ENCODE peak calls at places on chromosome 3, in seven cellular contexts. D is naive thymus-derived CD4-positive, alpha-beta T cell; Z is lower lobe of right lung; L is uterus; W is tibial artery; K is body of pancreas; Q is keratinocyte. Y is an unnamed sample.

GRCh38 chr3:50515565-50516047 is 12.2 kb upstream of the CACNA2D2 start:
- DNase-seq in Q (no peak), L (peak; percentile 31), D (no peak), K (no peak), W (no peak), Z (peak; percentile 61), Y (peak; percentile 40)

GRCh38 chr3:4394048-4394447 is 73.0 kb downstream of the SUMF1 start:
- DNase-seq in Z (no peak), L (no peak), D (no peak), Q (no peak), W (no peak), K (peak; percentile 16), Y (no peak)

GRCh38 chr3:114770874-114771273 is 376.2 kb downstream of the ZBTB20 start:
- DNase-seq in W (no peak), K (no peak), L (no peak), Z (no peak), Q (no peak), D (no peak), Y (no peak)

GRCh38 chr3:161649900-161650484 is 153.4 kb downstream of the OTOL1 start:
- DNase-seq in W (no peak), Q (no peak), Z (no peak), K (no peak), D (no peak), L (no peak), Y (no peak)

GRCh38 chr3:50269977-50270413 is 1.0 kb downstream of the SEMA3B start:
- DNase-seq in D (no peak), Q (no peak), W (no peak), K (no peak), Z (no peak), L (peak; percentile 23), Y (no peak)

GRCh38 chr3:54202651-54203248 is 80.4 kb downstream of the CACNA2D3 start:
- DNase-seq in K (no peak), W (no peak), Z (no peak), Q (no peak), L (no peak), D (no peak), Y (no peak)

GRCh38 chr3:180680097-180680430 is 775 bp upstream of the CCDC39 start:
- DNase-seq in L (no peak), K (peak; percentile 60), W (no peak), D (no peak), Q (no peak), Z (no peak), Y (no peak)

GRCh38 chr3:179336345-179336929 is 11.1 kb upstream of the MFN1 start:
- DNase-seq in Z (no peak), L (no peak), Q (no peak), D (no peak), K (no peak), W (no peak), Y (no peak)

GRCh38 chr3:127573916-127574315 is 16.6 kb downstream of the TPRA1 start:
- DNase-seq in D (no peak), L (no peak), Z (no peak), Q (no peak), K (no peak), W (no peak), Y (no peak)

GRCh38 chr3:194259982-194260856 is 90.9 kb downstream of the CPN2 start:
- DNase-seq in Z (no peak), D (no peak), W (no peak), L (no peak), K (peak; percentile 7), Q (no peak), Y (no peak)

GRCh38 chr3:130242850-130243569 is 102.5 kb upstream of the COL6A5 start:
- DNase-seq in L (no peak), Z (no peak), Q (no peak), D (no peak), W (no peak), K (no peak), Y (no peak)

GRCh38 chr3:146133436-146133835 is 27.5 kb downstream of the PLOD2 start:
- DNase-seq in L (no peak), D (no peak), Q (no peak), Z (no peak), W (no peak), K (no peak), Y (no peak)

GRCh38 chr3:195154793-195155535 is 116.0 kb downstream of the XXYLT1 start:
- DNase-seq in K (peak; percentile 86), W (peak; percentile 73), Z (peak; percentile 90), D (no peak), Q (no peak), L (peak; percentile 91), Y (peak; percentile 91)

GRCh38 chr3:98731720-98732238 is 31.4 kb upstream of the ST3GAL6 start:
- DNase-seq in W (no peak), Q (no peak), K (no peak), L (no peak), Z (no peak), D (no peak), Y (no peak)

GRCh38 chr3:43915546-43915945 is 224.8 kb downstream of the ABHD5 start:
- DNase-seq in K (no peak), Q (no peak), L (no peak), Z (no peak), W (no peak), D (no peak), Y (no peak)

GRCh38 chr3:52092891-52093290 is 36.5 kb upstream of the DUSP7 start:
- DNase-seq in D (no peak), W (no peak), K (no peak), L (no peak), Q (no peak), Z (peak; percentile 26), Y (peak; percentile 25)

GRCh38 chr3:62316525-62316924 is 56.8 kb downstream of the FEZF2 start:
- DNase-seq in W (no peak), L (no peak), Z (no peak), D (no peak), K (no peak), Q (no peak), Y (no peak)

GRCh38 chr3:81170298-81170697 is 591.1 kb downstream of the GBE1 start:
- DNase-seq in Q (no peak), D (no peak), L (no peak), W (no peak), Z (no peak), K (no peak), Y (no peak)
- H3K4me1 ChIP-seq in Q (no peaks in the 10 kb centered on the region), D (no peaks in the 10 kb centered on the region), L (no peaks in the 10 kb centered on the region), W (no peaks in the 10 kb centered on the region), Z (no peaks in the 10 kb centered on the region), K (no peaks in the 10 kb centered on the region), Y (no peaks in the 10 kb centered on the region)

DNA sequence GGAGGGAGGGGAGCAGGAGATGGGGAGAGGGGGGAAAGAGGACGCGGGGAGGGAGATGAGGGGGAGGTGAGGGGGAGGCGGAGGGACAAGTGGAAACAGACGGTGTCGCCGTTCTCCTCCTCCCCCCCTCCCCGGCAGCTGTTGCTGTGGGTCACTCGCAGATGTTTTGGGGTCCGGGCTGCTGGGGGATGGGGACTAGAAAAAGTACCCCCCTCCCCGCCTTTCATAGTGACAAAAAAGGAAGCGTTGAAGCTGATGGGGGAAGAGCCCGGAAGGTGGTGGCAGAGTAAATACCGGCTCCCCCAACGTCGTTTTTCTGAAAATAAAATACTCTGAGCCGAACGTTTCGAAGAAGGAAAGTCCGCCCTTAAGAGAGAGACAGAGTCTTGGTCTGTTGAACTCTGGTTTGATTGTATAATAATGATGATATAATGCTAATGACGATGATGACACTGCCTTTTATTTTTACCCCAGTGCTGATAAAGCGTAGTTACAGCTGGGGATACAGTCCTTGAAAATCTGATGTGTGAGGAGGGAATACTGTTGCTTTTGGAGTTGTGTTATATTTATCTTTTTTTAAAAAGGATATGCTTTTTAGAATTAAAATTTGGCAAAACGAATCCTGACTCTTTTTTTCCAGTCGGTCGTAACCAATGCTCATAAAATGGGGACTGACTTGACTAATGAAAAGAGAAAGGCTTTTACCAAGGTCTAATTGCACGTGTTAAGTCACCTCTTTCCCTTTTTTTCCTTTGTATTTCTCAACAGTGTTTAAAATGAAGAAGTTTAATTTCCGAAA is 997 bp downstream of the STXBP5L start:
- DNase-seq in Z (no peak), Q (no peak), W (no peak), K (peak; percentile 18), L (no peak), D (no peak), Y (no peak)
- H3K4me3 ChIP-seq in Z (peak overlapping the region; percentile 43), Q (no peak overlapping the region), W (peak overlapping the region; percentile 51), K (no peak overlapping the region), L (peak overlapping the region; percentile 43), D (peak overlapping the region; percentile 8), Y (no peak overlapping the region)

GRCh38 chr3:18890459-18890858 is 257.9 kb upstream of the KCNH8 start:
- DNase-seq in W (no peak), D (no peak), Q (no peak), Z (no peak), L (no peak), K (no peak), Y (no peak)

GRCh38 chr3:18888370-18888769 is 259.9 kb upstream of the KCNH8 start:
- DNase-seq in Z (no peak), Q (no peak), L (no peak), D (no peak), K (no peak), W (no peak), Y (no peak)

GRCh38 chr3:18891641-18892040 is 256.7 kb upstream of the KCNH8 start:
- DNase-seq in L (no peak), D (no peak), W (no peak), Q (no peak), K (no peak), Z (no peak), Y (no peak)
- H3K4me1 ChIP-seq in L (no peaks in the 10 kb centered on the region), D (peaks cover 7% of the 10 kb centered on the region), W (no peaks in the 10 kb centered on the region), Q (no peaks in the 10 kb centered on the region), K (no peaks in the 10 kb centered on the region), Z (no peaks in the 10 kb centered on the region), Y (no peaks in the 10 kb centered on the region)

GRCh38 chr3:36317915-36318314 is 62.4 kb upstream of the STAC start:
- DNase-seq in K (no peak), D (no peak), W (no peak), L (no peak), Q (no peak), Z (no peak), Y (no peak)

GRCh38 chr3:36318584-36319200 is 61.6 kb upstream of the STAC start:
- DNase-seq in Q (no peak), Z (no peak), D (no peak), K (no peak), L (no peak), W (no peak), Y (no peak)

DNA sequence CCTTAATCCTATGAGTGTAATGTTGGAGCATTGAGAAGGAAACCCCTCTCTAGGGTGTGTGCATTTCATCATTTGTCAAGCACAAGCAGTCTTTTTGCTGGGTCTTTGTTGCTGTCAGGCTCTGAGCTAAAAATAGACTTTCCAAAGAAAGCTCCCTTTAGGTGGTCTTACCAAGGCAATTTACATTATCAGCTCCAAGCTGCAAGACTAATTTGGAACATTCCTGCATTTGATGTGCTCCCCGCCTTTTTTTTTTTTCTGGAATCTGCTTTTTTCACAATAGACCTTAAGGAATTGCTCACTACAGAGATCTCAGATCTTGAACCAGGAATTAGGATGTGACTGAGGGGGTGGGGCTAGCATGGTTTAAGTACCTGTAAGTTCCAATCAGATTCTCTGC is 60.6 kb upstream of the STAC start:
- DNase-seq in Z (no peak), K (no peak), L (no peak), D (no peak), W (no peak), Q (no peak), Y (no peak)
- H3K4me3 ChIP-seq in Z (no peak overlapping the region), K (no peak overlapping the region), L (no peak overlapping the region), D (no peak overlapping the region), W (no peak overlapping the region), Q (no peak overlapping the region), Y (no peak overlapping the region)